ENCODE peak calls at places on chromosomes 11 and 22, in ten cellular contexts. One of them, this sample, is unnamed.

GRCh38 chr11:44978961-44979331 is 28.3 kb upstream of the TP53I11 start:
- DNase-seq in ACHN: no peak
- DNase-seq in heart right ventricle: no peak
- DNase-seq in HEK293T: no peak
- DNase-seq in tibial nerve: no peak
- DNase-seq in activated CD4-positive, CD25-positive, alpha-beta regulatory T cell treated with anti-CD3 and anti-CD28 coated beads, Interleukin-2, amount 50 U/mL, for 16 hours: no peak
- DNase-seq in mesothelial cell of epicardium: no peak
- DNase-seq in substantia nigra: no peak
- DNase-seq in left cardiac atrium: no peak
- DNase-seq in stimulated activated CD8-positive, alpha-beta memory T cell treated with anti-CD3 and anti-CD28 coated beads, Interleukin-15, amount 100 ng/mL, for 24 hours: no peak
- DNase-seq in this sample: no peak

GRCh38 chr11:57568330-57568766 is 876 bp upstream of the UBE2L6 start:
- DNase-seq in activated CD4-positive, CD25-positive, alpha-beta regulatory T cell treated with anti-CD3 and anti-CD28 coated beads, Interleukin-2, amount 50 U/mL, for 16 hours: peak
- DNase-seq in heart right ventricle: peak
- DNase-seq in left cardiac atrium: no peak
- DNase-seq in tibial nerve: peak
- DNase-seq in substantia nigra: no peak
- DNase-seq in HEK293T: no peak
- DNase-seq in ACHN: peak
- DNase-seq in mesothelial cell of epicardium: peak
- DNase-seq in stimulated activated CD8-positive, alpha-beta memory T cell treated with anti-CD3 and anti-CD28 coated beads, Interleukin-15, amount 100 ng/mL, for 24 hours: peak
- DNase-seq in this sample: no peak

GRCh38 chr22:32042924-32043323 is at the start of gene SLC5A1:
- DNase-seq in left cardiac atrium: no peak
- DNase-seq in stimulated activated CD8-positive, alpha-beta memory T cell treated with anti-CD3 and anti-CD28 coated beads, Interleukin-15, amount 100 ng/mL, for 24 hours: no peak
- DNase-seq in tibial nerve: no peak
- DNase-seq in HEK293T: no peak
- DNase-seq in activated CD4-positive, CD25-positive, alpha-beta regulatory T cell treated with anti-CD3 and anti-CD28 coated beads, Interleukin-2, amount 50 U/mL, for 16 hours: no peak
- DNase-seq in heart right ventricle: no peak
- DNase-seq in mesothelial cell of epicardium: no peak
- DNase-seq in ACHN: no peak
- DNase-seq in substantia nigra: no peak
- DNase-seq in this sample: no peak

GRCh38 chr11:109733245-109733644 is 311.3 kb downstream of the C11orf87 start:
- DNase-seq in ACHN: no peak
- DNase-seq in stimulated activated CD8-positive, alpha-beta memory T cell treated with anti-CD3 and anti-CD28 coated beads, Interleukin-15, amount 100 ng/mL, for 24 hours: no peak
- DNase-seq in activated CD4-positive, CD25-positive, alpha-beta regulatory T cell treated with anti-CD3 and anti-CD28 coated beads, Interleukin-2, amount 50 U/mL, for 16 hours: no peak
- DNase-seq in left cardiac atrium: no peak
- DNase-seq in tibial nerve: no peak
- DNase-seq in mesothelial cell of epicardium: no peak
- DNase-seq in HEK293T: no peak
- DNase-seq in substantia nigra: no peak
- DNase-seq in heart right ventricle: no peak
- DNase-seq in this sample: no peak

GRCh38 chr11:66996609-66997273 is 21.6 kb downstream of the C11orf86 start:
- DNase-seq in activated CD4-positive, CD25-positive, alpha-beta regulatory T cell treated with anti-CD3 and anti-CD28 coated beads, Interleukin-2, amount 50 U/mL, for 16 hours: no peak
- DNase-seq in substantia nigra: no peak
- DNase-seq in mesothelial cell of epicardium: no peak
- DNase-seq in ACHN: no peak
- DNase-seq in heart right ventricle: no peak
- DNase-seq in left cardiac atrium: peak
- DNase-seq in HEK293T: no peak
- DNase-seq in stimulated activated CD8-positive, alpha-beta memory T cell treated with anti-CD3 and anti-CD28 coated beads, Interleukin-15, amount 100 ng/mL, for 24 hours: no peak
- DNase-seq in tibial nerve: no peak
- DNase-seq in this sample: no peak

GRCh38 chr11:12132790-12133145 is 22.4 kb downstream of the MICAL2 start:
- DNase-seq in mesothelial cell of epicardium: no peak
- DNase-seq in stimulated activated CD8-positive, alpha-beta memory T cell treated with anti-CD3 and anti-CD28 coated beads, Interleukin-15, amount 100 ng/mL, for 24 hours: no peak
- DNase-seq in activated CD4-positive, CD25-positive, alpha-beta regulatory T cell treated with anti-CD3 and anti-CD28 coated beads, Interleukin-2, amount 50 U/mL, for 16 hours: no peak
- DNase-seq in left cardiac atrium: no peak
- DNase-seq in tibial nerve: no peak
- DNase-seq in heart right ventricle: no peak
- DNase-seq in ACHN: no peak
- DNase-seq in HEK293T: no peak
- DNase-seq in substantia nigra: no peak
- DNase-seq in this sample: no peak

GRCh38 chr22:35913925-35914324 is 114.7 kb downstream of the RBFOX2 start:
- DNase-seq in mesothelial cell of epicardium: no peak
- DNase-seq in heart right ventricle: no peak
- DNase-seq in HEK293T: no peak
- DNase-seq in tibial nerve: no peak
- DNase-seq in ACHN: no peak
- DNase-seq in stimulated activated CD8-positive, alpha-beta memory T cell treated with anti-CD3 and anti-CD28 coated beads, Interleukin-15, amount 100 ng/mL, for 24 hours: no peak
- DNase-seq in left cardiac atrium: no peak
- DNase-seq in substantia nigra: no peak
- DNase-seq in activated CD4-positive, CD25-positive, alpha-beta regulatory T cell treated with anti-CD3 and anti-CD28 coated beads, Interleukin-2, amount 50 U/mL, for 16 hours: no peak
- DNase-seq in this sample: no peak

GRCh38 chr11:101870510-101870909 is 44.3 kb upstream of the CEP126 start:
- DNase-seq in activated CD4-positive, CD25-positive, alpha-beta regulatory T cell treated with anti-CD3 and anti-CD28 coated beads, Interleukin-2, amount 50 U/mL, for 16 hours: no peak
- DNase-seq in heart right ventricle: no peak
- DNase-seq in left cardiac atrium: no peak
- DNase-seq in tibial nerve: no peak
- DNase-seq in ACHN: no peak
- DNase-seq in HEK293T: no peak
- DNase-seq in substantia nigra: no peak
- DNase-seq in mesothelial cell of epicardium: no peak
- DNase-seq in stimulated activated CD8-positive, alpha-beta memory T cell treated with anti-CD3 and anti-CD28 coated beads, Interleukin-15, amount 100 ng/mL, for 24 hours: no peak
- DNase-seq in this sample: no peak

GRCh38 chr11:70627219-70627618 is 228.9 kb downstream of the CTTN start:
- DNase-seq in heart right ventricle: no peak
- DNase-seq in activated CD4-positive, CD25-positive, alpha-beta regulatory T cell treated with anti-CD3 and anti-CD28 coated beads, Interleukin-2, amount 50 U/mL, for 16 hours: no peak
- DNase-seq in stimulated activated CD8-positive, alpha-beta memory T cell treated with anti-CD3 and anti-CD28 coated beads, Interleukin-15, amount 100 ng/mL, for 24 hours: no peak
- DNase-seq in mesothelial cell of epicardium: no peak
- DNase-seq in substantia nigra: no peak
- DNase-seq in ACHN: no peak
- DNase-seq in left cardiac atrium: no peak
- DNase-seq in HEK293T: no peak
- DNase-seq in tibial nerve: no peak
- DNase-seq in this sample: no peak

GRCh38 chr11:118290923-118291322 is 13.6 kb upstream of the CD3E start:
- DNase-seq in mesothelial cell of epicardium: no peak
- DNase-seq in left cardiac atrium: no peak
- DNase-seq in substantia nigra: no peak
- DNase-seq in ACHN: peak
- DNase-seq in tibial nerve: peak
- DNase-seq in activated CD4-positive, CD25-positive, alpha-beta regulatory T cell treated with anti-CD3 and anti-CD28 coated beads, Interleukin-2, amount 50 U/mL, for 16 hours: no peak
- DNase-seq in heart right ventricle: peak
- DNase-seq in HEK293T: no peak
- DNase-seq in stimulated activated CD8-positive, alpha-beta memory T cell treated with anti-CD3 and anti-CD28 coated beads, Interleukin-15, amount 100 ng/mL, for 24 hours: no peak
- DNase-seq in this sample: peak

This sample was measured in K562.